ENCODE peak calls at places on chromosome 9, in five cellular contexts. One of them, this sample, is unnamed.

GRCh38 chr9:85527331-85528015 is 214.3 kb downstream of the AGTPBP1 start:
- DNase-seq in left cardiac atrium: no peak
- DNase-seq in iPS-NIHi11: no peak
- DNase-seq in nucleus accumbens: peak; percentile 61
- DNase-seq in frontal cortex: peak; percentile 52
- DNase-seq in this sample: no peak

GRCh38 chr9:105296889-105297288 is 52.4 kb downstream of the SLC44A1 start:
- DNase-seq in left cardiac atrium: no peak
- DNase-seq in iPS-NIHi11: peak; percentile 25
- DNase-seq in nucleus accumbens: no peak
- DNase-seq in frontal cortex: no peak
- DNase-seq in this sample: peak; percentile 95

GRCh38 chr9:123282343-123283047 is 14.1 kb upstream of the STRBP start:
- DNase-seq in left cardiac atrium: peak; percentile 73
- DNase-seq in iPS-NIHi11: no peak
- DNase-seq in nucleus accumbens: no peak
- DNase-seq in frontal cortex: no peak
- DNase-seq in this sample: no peak

GRCh38 chr9:33408087-33408486 is 5.7 kb upstream of the AQP7 start:
- DNase-seq in left cardiac atrium: no peak
- DNase-seq in iPS-NIHi11: no peak
- DNase-seq in nucleus accumbens: no peak
- DNase-seq in frontal cortex: no peak
- DNase-seq in this sample: no peak

GRCh38 chr9:126238415-126238814 is 88.2 kb upstream of the MVB12B start:
- DNase-seq in left cardiac atrium: no peak
- DNase-seq in iPS-NIHi11: no peak
- DNase-seq in nucleus accumbens: no peak
- DNase-seq in frontal cortex: no peak
- DNase-seq in this sample: no peak

GRCh38 chr9:106228861-106229260 is 534.5 kb downstream of the TMEM38B start:
- DNase-seq in left cardiac atrium: peak; percentile 32
- DNase-seq in iPS-NIHi11: no peak
- DNase-seq in nucleus accumbens: no peak
- DNase-seq in frontal cortex: peak; percentile 21
- DNase-seq in this sample: no peak

GRCh38 chr9:87109851-87110250 is 162.5 kb upstream of the GAS1 start:
- DNase-seq in left cardiac atrium: no peak
- DNase-seq in iPS-NIHi11: no peak
- DNase-seq in nucleus accumbens: no peak
- DNase-seq in frontal cortex: no peak
- DNase-seq in this sample: no peak

GRCh38 chr9:133932176-133932575 is 59.9 kb downstream of the VAV2 start:
- DNase-seq in left cardiac atrium: peak; percentile 69
- DNase-seq in iPS-NIHi11: no peak
- DNase-seq in nucleus accumbens: no peak
- DNase-seq in frontal cortex: no peak
- DNase-seq in this sample: no peak

GRCh38 chr9:129774791-129775149 is 21.9 kb upstream of the PTGES start:
- DNase-seq in left cardiac atrium: no peak
- DNase-seq in iPS-NIHi11: peak; percentile 70
- DNase-seq in nucleus accumbens: no peak
- DNase-seq in frontal cortex: no peak
- DNase-seq in this sample: no peak

GRCh38 chr9:16532272-16532671 is 338.2 kb downstream of the BNC2 start:
- DNase-seq in left cardiac atrium: no peak
- DNase-seq in iPS-NIHi11: no peak
- DNase-seq in nucleus accumbens: no peak
- DNase-seq in frontal cortex: no peak
- DNase-seq in this sample: no peak

GRCh38 chr9:91163441-91163772 is 198.3 kb downstream of the AUH start:
- DNase-seq in left cardiac atrium: no peak
- DNase-seq in iPS-NIHi11: no peak
- DNase-seq in nucleus accumbens: no peak
- DNase-seq in frontal cortex: no peak
- DNase-seq in this sample: no peak

GRCh38 chr9:136975624-136976023 is 1.7 kb upstream of the PTGDS start:
- DNase-seq in left cardiac atrium: peak; percentile 77
- DNase-seq in iPS-NIHi11: peak; percentile 79
- DNase-seq in nucleus accumbens: peak; percentile 76
- DNase-seq in frontal cortex: peak; percentile 74
- DNase-seq in this sample: peak; percentile 54

GRCh38 chr9:134564431-134565170 is 77.0 kb upstream of the COL5A1 start:
- DNase-seq in left cardiac atrium: no peak
- DNase-seq in iPS-NIHi11: no peak
- DNase-seq in nucleus accumbens: no peak
- DNase-seq in frontal cortex: no peak
- DNase-seq in this sample: no peak

GRCh38 chr9:137075275-137075775 is 2.0 kb upstream of the UAP1L1 start:
- DNase-seq in left cardiac atrium: no peak
- DNase-seq in iPS-NIHi11: no peak
- DNase-seq in nucleus accumbens: no peak
- DNase-seq in frontal cortex: no peak
- DNase-seq in this sample: no peak

GRCh38 chr9:35960029-35960655 is 2.2 kb upstream of the OR2S2 start:
- DNase-seq in left cardiac atrium: no peak
- DNase-seq in iPS-NIHi11: no peak
- DNase-seq in nucleus accumbens: no peak
- DNase-seq in frontal cortex: no peak
- DNase-seq in this sample: no peak

GRCh38 chr9:113957778-113958430 is 81.8 kb downstream of the ZNF618 start:
- DNase-seq in left cardiac atrium: no peak
- DNase-seq in iPS-NIHi11: no peak
- DNase-seq in nucleus accumbens: no peak
- DNase-seq in frontal cortex: no peak
- DNase-seq in this sample: no peak

GRCh38 chr9:6073731-6074130 is 58.3 kb upstream of the RANBP6 start:
- DNase-seq in left cardiac atrium: no peak
- DNase-seq in iPS-NIHi11: no peak
- DNase-seq in nucleus accumbens: no peak
- DNase-seq in frontal cortex: no peak
- DNase-seq in this sample: no peak

GRCh38 chr9:108467653-108468324 is 388.0 kb downstream of the ACTL7B start:
- DNase-seq in left cardiac atrium: no peak
- DNase-seq in iPS-NIHi11: no peak
- DNase-seq in nucleus accumbens: no peak
- DNase-seq in frontal cortex: no peak
- DNase-seq in this sample: no peak

GRCh38 chr9:7083192-7083591 is 325.4 kb downstream of the KDM4C start:
- DNase-seq in left cardiac atrium: no peak
- DNase-seq in iPS-NIHi11: no peak
- DNase-seq in nucleus accumbens: no peak
- DNase-seq in frontal cortex: no peak
- DNase-seq in this sample: no peak

GRCh38 chr9:16627967-16628366 is 242.5 kb downstream of the BNC2 start:
- DNase-seq in left cardiac atrium: peak; percentile 48
- DNase-seq in iPS-NIHi11: no peak
- DNase-seq in nucleus accumbens: no peak
- DNase-seq in frontal cortex: no peak
- DNase-seq in this sample: no peak

GRCh38 chr9:77018058-77019009 is 1.1 kb upstream of the FOXB2 start:
- DNase-seq in left cardiac atrium: no peak
- DNase-seq in iPS-NIHi11: peak; percentile 52
- DNase-seq in nucleus accumbens: no peak
- DNase-seq in frontal cortex: no peak
- DNase-seq in this sample: peak; percentile 70

GRCh38 chr9:92095236-92095635 is 20.0 kb downstream of the SPTLC1 start:
- DNase-seq in left cardiac atrium: no peak
- DNase-seq in iPS-NIHi11: no peak
- DNase-seq in nucleus accumbens: no peak
- DNase-seq in frontal cortex: no peak
- DNase-seq in this sample: no peak

GRCh38 chr9:116671605-116672004 is 15.5 kb upstream of the TRIM32 start:
- DNase-seq in left cardiac atrium: no peak
- DNase-seq in iPS-NIHi11: no peak
- DNase-seq in nucleus accumbens: no peak
- DNase-seq in frontal cortex: no peak
- DNase-seq in this sample: no peak

GRCh38 chr9:114156658-114157421 is 1.5 kb downstream of the COL27A1 start:
- DNase-seq in left cardiac atrium: peak; percentile 65
- DNase-seq in iPS-NIHi11: peak; percentile 46
- DNase-seq in nucleus accumbens: no peak
- DNase-seq in frontal cortex: peak; percentile 47
- DNase-seq in this sample: peak; percentile 61

GRCh38 chr9:109934499-109935214 is 154.7 kb downstream of the PALM2AKAP2 start:
- DNase-seq in left cardiac atrium: no peak
- DNase-seq in iPS-NIHi11: no peak
- DNase-seq in nucleus accumbens: no peak
- DNase-seq in frontal cortex: no peak
- DNase-seq in this sample: peak; percentile 34

GRCh38 chr9:35114113-35114847 is 1.4 kb downstream of the ATOSB start:
- DNase-seq in left cardiac atrium: peak; percentile 92
- DNase-seq in iPS-NIHi11: peak; percentile 57
- DNase-seq in nucleus accumbens: peak; percentile 16
- DNase-seq in frontal cortex: peak; percentile 68
- DNase-seq in this sample: peak; percentile 100

GRCh38 chr9:132488611-132489010 is 78.6 kb downstream of the CFAP77 start:
- DNase-seq in left cardiac atrium: no peak
- DNase-seq in iPS-NIHi11: no peak
- DNase-seq in nucleus accumbens: no peak
- DNase-seq in frontal cortex: no peak
- DNase-seq in this sample: no peak

GRCh38 chr9:97740848-97741821 is 44.0 kb upstream of the XPA start:
- DNase-seq in left cardiac atrium: peak; percentile 79
- DNase-seq in iPS-NIHi11: peak; percentile 89
- DNase-seq in nucleus accumbens: peak; percentile 11
- DNase-seq in frontal cortex: peak; percentile 49
- DNase-seq in this sample: peak; percentile 89

GRCh38 chr9:2085719-2086515 is 70.8 kb downstream of the SMARCA2 start:
- DNase-seq in left cardiac atrium: no peak
- DNase-seq in iPS-NIHi11: no peak
- DNase-seq in nucleus accumbens: no peak
- DNase-seq in frontal cortex: no peak
- DNase-seq in this sample: no peak

GRCh38 chr9:2610985-2611384 is 10.6 kb upstream of the VLDLR start:
- DNase-seq in left cardiac atrium: no peak
- DNase-seq in iPS-NIHi11: no peak
- DNase-seq in nucleus accumbens: no peak
- DNase-seq in frontal cortex: no peak
- DNase-seq in this sample: peak; percentile 91

This sample was measured in mesendoderm.